ENCODE peak calls at places on chromosomes 1 and 21, in four cellular contexts. G is fibroblast of lung, F is colonic mucosa, X is lung. W is an unnamed sample.

GRCh38 chr1:111745670-111746613 is 6.7 kb upstream of the INKA2 start:
- DNase-seq in G (no peak), F (no peak), X (peak), W (no peak)

GRCh38 chr1:112544011-112544688 is 35.4 kb downstream of the WNT2B start:
- DNase-seq in G (peak), F (no peak), X (no peak), W (peak)

GRCh38 chr1:12554521-12555305 is 63.3 kb downstream of the DHRS3 start:
- DNase-seq in G (no peak), F (no peak), X (no peak), W (no peak)

GRCh38 chr1:96927125-96927524 is 205.5 kb downstream of the PTBP2 start:
- DNase-seq in G (peak), F (no peak), X (no peak), W (no peak)

GRCh38 chr1:57058652-57059501 is 93.1 kb upstream of the C8B start:
- DNase-seq in G (no peak), F (no peak), X (no peak), W (no peak)

GRCh38 chr1:39051956-39052355 is 25.8 kb downstream of the NDUFS5 start:
- DNase-seq in G (no peak), F (no peak), X (no peak), W (no peak)

GRCh38 chr1:54121482-54122130 is 31.2 kb downstream of the CDCP2 start:
- DNase-seq in G (peak), F (peak), X (peak), W (peak)

GRCh38 chr1:182962554-182963115 is 9.7 kb upstream of the SHCBP1L start:
- DNase-seq in G (peak), F (peak), X (peak), W (peak)

GRCh38 chr1:95368178-95368577 is 134.2 kb downstream of the RWDD3 start:
- DNase-seq in G (no peak), F (no peak), X (no peak), W (no peak)

DNA sequence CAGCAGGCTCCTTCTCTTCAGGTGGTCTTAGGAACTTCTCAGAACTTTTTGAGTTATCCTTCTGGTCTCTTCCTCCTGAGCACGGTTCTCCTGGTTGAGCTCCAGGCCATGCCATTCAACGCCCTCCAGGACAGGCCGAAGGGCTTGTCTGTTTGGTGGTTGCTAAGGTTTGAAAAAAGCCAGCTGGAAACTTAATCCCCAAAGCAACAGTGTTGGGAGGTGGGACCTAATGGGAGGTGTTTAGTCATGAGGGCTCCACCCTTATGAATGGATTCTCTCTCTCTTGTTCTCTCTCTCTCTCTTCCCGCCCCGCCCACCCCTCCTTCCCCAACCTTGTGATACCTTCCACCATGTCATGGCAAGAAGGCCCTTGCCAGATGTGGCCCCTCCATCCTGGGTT is 856 bp downstream of the KCNE1 start:
- DNase-seq in G (no peak), F (no peak), X (no peak), W (no peak)
- H3K4me3 ChIP-seq in G (no peak), F (no peak), X (peak), W (no peak)

GRCh38 chr1:161266096-161266679 is 7.6 kb downstream of the PCP4L1 start:
- DNase-seq in G (peak), F (no peak), X (no peak), W (no peak)
- TF ChIP-seq CTCF in G (no peak), F (no peak), X (no peak), W (no peak)

GRCh38 chr1:155184835-155185782 is 11.5 kb downstream of the TRIM46 start:
- DNase-seq in G (no peak), F (peak), X (no peak), W (no peak)
- H3K4me3 ChIP-seq in G (no peak), F (no peak), X (no peak), W (no peak)

GRCh38 chr1:186155594-186155993 is 219.5 kb downstream of the TPR start:
- DNase-seq in G (peak), F (no peak), X (no peak), W (peak)
- TF ChIP-seq CTCF in G (peak), F (peak), X (peak), W (peak)

DNA sequence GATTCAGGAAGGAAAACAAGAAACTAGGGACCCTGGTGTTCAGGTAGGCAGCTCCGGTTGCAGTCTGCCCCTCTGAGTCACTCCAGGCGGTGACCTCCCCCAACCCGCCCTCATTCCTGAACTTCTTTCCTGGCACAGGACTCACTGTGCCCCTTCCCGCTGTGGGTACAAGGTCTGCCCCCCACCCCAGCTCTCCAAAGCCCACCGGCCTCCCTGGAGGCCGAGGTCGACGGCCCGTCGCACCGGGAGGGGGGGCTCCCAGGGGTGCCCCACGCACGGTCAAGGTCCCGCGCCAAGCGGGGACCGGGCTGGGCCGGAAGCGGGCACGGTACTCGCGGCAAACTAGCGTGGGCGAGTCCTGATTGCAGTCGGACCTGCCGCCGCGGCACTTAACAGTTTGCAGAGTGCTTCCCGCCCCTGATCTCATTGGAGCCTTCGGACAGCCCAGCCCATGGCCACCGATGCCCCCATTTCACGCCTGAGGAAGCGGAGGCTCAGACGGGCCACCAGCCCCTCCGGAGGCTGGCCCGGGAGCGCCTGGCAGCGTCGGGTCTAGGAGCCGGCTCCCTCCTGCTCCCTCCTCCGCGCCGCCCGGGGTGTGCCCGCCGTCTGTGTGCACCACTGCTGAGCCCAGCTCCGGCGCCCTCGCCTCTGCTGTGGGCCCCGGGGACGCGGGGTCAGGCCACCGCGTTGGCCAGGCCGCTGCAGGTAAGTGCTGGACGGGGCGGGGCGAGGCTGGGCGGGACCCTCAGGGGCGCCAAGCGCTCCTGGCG is at the start of gene GJB3:
- DNase-seq in G (peak), F (peak), X (no peak), W (no peak)
- H3K4me3 ChIP-seq in G (no peak), F (peak), X (no peak), W (no peak)

DNA sequence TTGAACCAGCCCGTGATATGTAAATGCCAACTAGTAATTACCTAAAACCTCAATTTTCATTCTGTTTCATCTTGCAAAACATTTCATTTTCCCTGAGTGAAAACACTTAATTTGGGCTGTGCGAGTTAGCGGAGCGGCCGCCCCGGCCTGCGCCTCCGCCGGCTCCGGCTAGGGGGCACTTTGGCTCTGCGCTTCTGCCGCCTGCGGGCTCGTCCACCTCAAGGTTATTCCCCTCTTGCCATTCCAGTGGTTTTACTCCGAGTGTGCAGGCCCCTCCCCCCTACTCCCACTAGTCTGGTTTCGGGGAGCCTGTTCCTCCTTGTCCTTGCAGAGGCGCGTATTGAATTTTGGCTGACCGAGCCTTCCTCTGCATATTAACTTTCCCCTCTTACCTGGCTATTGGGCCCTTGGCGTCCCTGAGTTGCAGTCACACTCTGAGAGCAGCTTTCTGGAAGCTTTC is 55.6 kb downstream of the PEX14 start:
- DNase-seq in G (peak), F (no peak), X (peak), W (no peak)
- TF ChIP-seq CTCF in G (peak), F (peak), X (peak), W (peak)

DNA sequence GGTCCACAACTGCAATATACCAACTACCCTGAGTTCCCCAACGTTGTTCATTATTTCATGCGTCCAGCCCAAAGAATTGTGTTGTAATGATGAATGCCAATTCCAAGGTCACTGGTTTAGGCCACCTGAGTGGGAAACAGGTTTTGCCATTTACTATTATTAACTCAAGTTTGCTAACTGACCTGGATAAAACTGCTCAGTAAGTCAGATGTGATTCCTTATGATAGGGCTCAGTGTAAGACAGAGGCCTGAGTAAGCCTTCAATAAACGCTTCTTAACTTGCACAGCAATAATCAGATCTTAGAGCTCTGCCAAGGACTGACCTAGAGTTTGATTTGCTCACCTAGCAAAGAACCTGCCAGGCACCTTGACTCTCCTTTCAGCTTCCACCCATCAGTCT is 10.0 kb downstream of the PUM1 start:
- DNase-seq in G (no peak), F (no peak), X (no peak), W (no peak)
- H3K4me3 ChIP-seq in G (no peak), F (no peak), X (no peak), W (no peak)

DNA sequence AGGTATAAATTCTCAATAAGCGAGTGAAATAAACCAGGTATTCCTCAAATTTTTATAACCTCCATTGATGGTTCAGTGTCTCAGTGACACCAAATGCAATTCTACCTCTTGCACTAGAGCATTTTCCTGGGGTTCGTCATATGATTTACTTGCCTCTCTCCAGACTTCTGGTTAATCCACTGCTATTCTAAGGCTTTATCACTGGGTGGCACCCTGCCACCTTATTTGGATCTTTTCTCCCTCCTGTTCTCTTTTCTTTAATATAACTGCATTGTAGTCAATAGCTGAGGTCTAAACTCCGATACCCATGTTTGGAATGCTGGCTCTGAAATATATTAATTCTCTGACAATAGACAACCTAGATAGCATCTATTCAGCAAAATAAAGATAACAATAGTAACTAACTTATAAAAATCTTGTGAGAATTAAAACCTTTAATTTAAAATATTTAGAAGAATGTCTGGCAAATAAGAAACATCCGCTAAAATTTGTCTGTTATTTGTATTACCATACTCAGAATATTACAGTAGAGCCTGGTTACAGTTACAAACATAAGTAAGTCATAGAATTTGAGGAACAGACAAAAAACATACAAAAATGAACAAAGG is 436.4 kb downstream of the PLA2G4A start:
- DNase-seq in G (peak), F (no peak), X (no peak), W (no peak)
- TF ChIP-seq CTCF in G (peak), F (no peak), X (no peak), W (peak)

DNA sequence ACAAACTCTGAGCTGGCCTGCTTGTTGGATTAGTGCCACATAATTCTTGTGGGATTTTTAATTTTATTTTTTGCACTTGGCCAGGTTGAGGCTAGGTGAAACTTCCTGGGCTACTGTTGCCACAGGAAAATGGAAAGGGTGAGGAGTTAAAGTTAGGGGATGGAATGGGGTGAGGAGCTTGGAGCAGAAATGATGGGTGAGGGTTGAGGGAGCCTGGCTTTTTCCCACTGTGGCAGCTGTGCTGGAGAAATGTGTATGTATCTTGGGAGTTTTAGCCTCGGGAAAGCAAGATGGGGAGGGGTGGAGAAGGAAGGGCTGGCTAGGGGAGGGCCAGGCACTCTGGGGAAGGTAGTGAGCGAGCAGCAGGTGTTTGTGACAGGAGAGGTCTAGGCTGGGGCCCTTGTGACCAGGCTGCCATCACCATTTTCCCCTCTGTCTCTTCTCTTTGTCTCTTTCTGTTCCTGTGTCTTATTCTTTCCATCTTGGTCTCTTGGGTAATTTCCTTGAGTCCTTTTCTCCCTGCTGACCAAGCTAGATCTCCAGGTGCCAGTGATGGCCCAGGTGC is 2.0 kb downstream of the ZNF687 start:
- DNase-seq in G (no peak), F (no peak), X (no peak), W (no peak)
- H3K4me3 ChIP-seq in G (no peak), F (no peak), X (no peak), W (peak)

GRCh38 chr21:41396452-41397107 is 29.5 kb upstream of the MX1 start:
- DNase-seq in G (no peak), F (peak), X (peak), W (no peak)

GRCh38 chr21:41397416-41397815 is 28.6 kb upstream of the MX1 start:
- DNase-seq in G (no peak), F (no peak), X (no peak), W (no peak)

GRCh38 chr21:41398251-41398650 is 27.8 kb upstream of the MX1 start:
- DNase-seq in G (no peak), F (no peak), X (no peak), W (no peak)

GRCh38 chr21:41399401-41399800 is 26.6 kb upstream of the MX1 start:
- DNase-seq in G (no peak), F (no peak), X (no peak), W (no peak)

GRCh38 chr21:41398831-41399230 is 27.2 kb upstream of the MX1 start:
- DNase-seq in G (no peak), F (no peak), X (no peak), W (no peak)
- TF ChIP-seq CTCF in G (no peak), F (no peak), X (no peak), W (no peak)

W was measured in HFF-Myc.